ENCODE peak calls at places on chromosomes 11 and 22, in four cellular contexts. Q, Z, H and F are unnamed samples.

GRCh38 chr11:119483881-119484371 is 61.0 kb upstream of the THY1 start:
- DNase-seq in Q (no peak), Z (no peak), H (no peak), F (no peak)

GRCh38 chr22:46619830-46620501 is at the start of gene GRAMD4:
- DNase-seq in Q (peak; percentile 17), Z (no peak), H (no peak), F (peak; percentile 15)

GRCh38 chr22:23579870-23580585 is at the start of gene IGLL1:
- DNase-seq in Q (no peak), Z (no peak), H (no peak), F (no peak)

GRCh38 chr22:32717337-32718240 is 83.9 kb upstream of the TIMP3 start:
- DNase-seq in Q (no peak), Z (no peak), H (peak; percentile 77), F (no peak)

GRCh38 chr11:65014146-65014960 is at the start of gene ARL2:
- DNase-seq in Q (no peak), Z (no peak), H (no peak), F (peak; percentile 17)

GRCh38 chr11:66187453-66187852 is 81.0 kb upstream of the RAB1B start:
- DNase-seq in Q (no peak), Z (no peak), H (no peak), F (no peak)

GRCh38 chr11:11839718-11840117 is 2.1 kb upstream of the USP47 start:
- DNase-seq in Q (no peak), Z (no peak), H (no peak), F (no peak)

GRCh38 chr11:107689317-107690202 is 22.3 kb downstream of the SLN start:
- DNase-seq in Q (peak; percentile 48), Z (peak; percentile 17), H (peak; percentile 55), F (peak; percentile 65)